ENCODE peak calls at places on chromosomes 5 and 9, in four cellular contexts. One of them, this sample, is unnamed.

GRCh38 chr5:115321309-115321708 is 24.9 kb upstream of the CCDC112 start:
- DNase-seq in left ventricle myocardium inferior: no peak
- DNase-seq in ovary: no peak
- DNase-seq in astrocyte of the spinal cord: no peak
- DNase-seq in this sample: no peak

GRCh38 chr5:74816875-74817274 is 49.3 kb downstream of the FAM169A start:
- DNase-seq in left ventricle myocardium inferior: no peak
- DNase-seq in ovary: no peak
- DNase-seq in astrocyte of the spinal cord: no peak
- DNase-seq in this sample: no peak

GRCh38 chr9:34664281-34665108 is 2.0 kb upstream of the CCL27 start:
- DNase-seq in left ventricle myocardium inferior: peak
- DNase-seq in ovary: peak
- DNase-seq in astrocyte of the spinal cord: peak
- DNase-seq in this sample: peak

GRCh38 chr9:76905984-76906861 is at the start of gene PRUNE2:
- DNase-seq in left ventricle myocardium inferior: peak
- DNase-seq in ovary: peak
- DNase-seq in astrocyte of the spinal cord: peak
- DNase-seq in this sample: peak

GRCh38 chr5:32709789-32710334 is 1.3 kb upstream of the NPR3 start:
- DNase-seq in left ventricle myocardium inferior: peak
- DNase-seq in ovary: peak
- DNase-seq in astrocyte of the spinal cord: peak
- DNase-seq in this sample: no peak

GRCh38 chr5:81147970-81148571 is 85.1 kb upstream of the CKMT2 start:
- DNase-seq in left ventricle myocardium inferior: no peak
- DNase-seq in ovary: no peak
- DNase-seq in astrocyte of the spinal cord: no peak
- DNase-seq in this sample: no peak

GRCh38 chr9:89734561-89734960 is 129.7 kb downstream of the GADD45G start:
- DNase-seq in left ventricle myocardium inferior: peak
- DNase-seq in ovary: no peak
- DNase-seq in astrocyte of the spinal cord: no peak
- DNase-seq in this sample: no peak

GRCh38 chr5:14720236-14720923 is 55.9 kb downstream of the OTULIN start:
- DNase-seq in left ventricle myocardium inferior: no peak
- DNase-seq in ovary: no peak
- DNase-seq in astrocyte of the spinal cord: peak
- DNase-seq in this sample: peak

GRCh38 chr9:115882911-115883310 is 270.7 kb upstream of the PAPPA start:
- DNase-seq in left ventricle myocardium inferior: no peak
- DNase-seq in ovary: no peak
- DNase-seq in astrocyte of the spinal cord: peak
- DNase-seq in this sample: no peak

GRCh38 chr9:31519011-31519410 is 865.4 kb upstream of the ACO1 start:
- DNase-seq in left ventricle myocardium inferior: no peak
- DNase-seq in ovary: no peak
- DNase-seq in astrocyte of the spinal cord: no peak
- DNase-seq in this sample: no peak

GRCh38 chr9:84283895-84284294 is 56.7 kb downstream of the SLC28A3 start:
- DNase-seq in left ventricle myocardium inferior: no peak
- DNase-seq in ovary: no peak
- DNase-seq in astrocyte of the spinal cord: no peak
- DNase-seq in this sample: no peak

GRCh38 chr9:133738039-133738805 is at the start of gene SARDH:
- DNase-seq in left ventricle myocardium inferior: peak
- DNase-seq in ovary: peak
- DNase-seq in astrocyte of the spinal cord: peak
- DNase-seq in this sample: no peak
- H3K4me3 ChIP-seq in left ventricle myocardium inferior: peak
- H3K4me3 ChIP-seq in ovary: peak
- H3K4me3 ChIP-seq in astrocyte of the spinal cord: peak
- H3K4me3 ChIP-seq in this sample: peak

GRCh38 chr5:103562453-103563157 is at the start of gene NUDT12:
- DNase-seq in left ventricle myocardium inferior: peak
- DNase-seq in ovary: peak
- DNase-seq in astrocyte of the spinal cord: peak
- DNase-seq in this sample: peak

GRCh38 chr5:103562084-103562452 is 521 bp downstream of the NUDT12 start:
- DNase-seq in left ventricle myocardium inferior: no peak
- DNase-seq in ovary: no peak
- DNase-seq in astrocyte of the spinal cord: no peak
- DNase-seq in this sample: no peak

GRCh38 chr5:103560826-103561225 is 1.8 kb downstream of the NUDT12 start:
- DNase-seq in left ventricle myocardium inferior: no peak
- DNase-seq in ovary: no peak
- DNase-seq in astrocyte of the spinal cord: no peak
- DNase-seq in this sample: no peak

GRCh38 chr5:103565711-103566110 is 3.1 kb upstream of the NUDT12 start:
- DNase-seq in left ventricle myocardium inferior: no peak
- DNase-seq in ovary: no peak
- DNase-seq in astrocyte of the spinal cord: no peak
- DNase-seq in this sample: no peak

DNA sequence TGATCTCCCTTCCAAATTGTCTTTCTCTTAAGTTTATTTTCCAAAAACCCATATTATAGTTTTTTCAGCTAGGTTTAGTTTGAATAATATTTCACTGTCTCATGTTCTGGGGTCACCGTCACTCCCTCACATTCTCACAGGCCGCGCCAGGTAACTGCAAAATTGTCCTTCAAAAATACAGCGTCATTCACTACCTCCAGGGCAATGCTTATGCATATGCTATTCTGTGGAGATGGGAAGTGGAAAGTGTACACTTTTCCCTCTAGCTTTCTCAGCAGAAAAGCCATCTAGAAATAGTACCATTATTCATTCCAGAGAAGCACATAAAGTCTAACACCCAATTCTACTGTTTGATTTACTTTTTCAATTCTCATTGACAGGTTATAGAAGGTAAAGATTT is 919 bp downstream of the NUDT12 start:
- DNase-seq in left ventricle myocardium inferior: no peak
- DNase-seq in ovary: no peak
- DNase-seq in astrocyte of the spinal cord: peak
- DNase-seq in this sample: no peak
- H3K4me3 ChIP-seq in left ventricle myocardium inferior: peak
- H3K4me3 ChIP-seq in ovary: peak
- H3K4me3 ChIP-seq in astrocyte of the spinal cord: peak
- H3K4me3 ChIP-seq in this sample: peak

GRCh38 chr9:129171993-129172751 is 5.9 kb downstream of the IER5L start:
- DNase-seq in left ventricle myocardium inferior: no peak
- DNase-seq in ovary: no peak
- DNase-seq in astrocyte of the spinal cord: no peak
- DNase-seq in this sample: no peak
- H3K4me3 ChIP-seq in left ventricle myocardium inferior: no peak
- H3K4me3 ChIP-seq in ovary: no peak
- H3K4me3 ChIP-seq in astrocyte of the spinal cord: no peak
- H3K4me3 ChIP-seq in this sample: no peak

GRCh38 chr5:82719368-82719767 is 357.8 kb downstream of the TMEM167A start:
- DNase-seq in left ventricle myocardium inferior: no peak
- DNase-seq in ovary: no peak
- DNase-seq in astrocyte of the spinal cord: no peak
- DNase-seq in this sample: no peak

GRCh38 chr5:82717734-82718133 is 359.5 kb downstream of the TMEM167A start:
- DNase-seq in left ventricle myocardium inferior: no peak
- DNase-seq in ovary: no peak
- DNase-seq in astrocyte of the spinal cord: no peak
- DNase-seq in this sample: no peak

DNA sequence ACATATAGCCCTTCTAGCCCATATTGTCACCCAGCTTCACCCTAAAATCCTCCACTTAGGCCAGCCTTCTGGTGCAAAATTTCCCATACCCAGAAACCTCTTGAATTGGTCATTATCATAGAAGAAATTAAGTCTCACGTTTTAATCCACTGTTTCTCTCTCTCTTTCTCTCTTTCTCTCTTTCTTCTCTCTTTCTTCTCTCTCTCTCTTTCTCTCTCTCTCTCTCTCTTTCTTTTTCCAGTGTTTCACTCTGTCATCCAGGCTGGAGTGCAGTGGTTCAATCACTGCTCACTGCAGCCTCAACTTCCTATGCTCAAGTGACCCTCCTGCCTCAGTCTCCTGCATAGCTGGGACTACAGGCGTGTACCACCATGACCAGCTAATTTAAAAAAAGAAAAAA is 363.4 kb downstream of the TMEM167A start:
- DNase-seq in left ventricle myocardium inferior: no peak
- DNase-seq in ovary: no peak
- DNase-seq in astrocyte of the spinal cord: no peak
- DNase-seq in this sample: no peak
- H3K4me3 ChIP-seq in left ventricle myocardium inferior: no peak
- H3K4me3 ChIP-seq in ovary: no peak
- H3K4me3 ChIP-seq in astrocyte of the spinal cord: no peak
- H3K4me3 ChIP-seq in this sample: no peak

GRCh38 chr5:154722097-154722496 is 33.1 kb upstream of the LARP1 start:
- DNase-seq in left ventricle myocardium inferior: no peak
- DNase-seq in ovary: no peak
- DNase-seq in astrocyte of the spinal cord: no peak
- DNase-seq in this sample: no peak
- H3K4me3 ChIP-seq in left ventricle myocardium inferior: no peak
- H3K4me3 ChIP-seq in ovary: no peak
- H3K4me3 ChIP-seq in astrocyte of the spinal cord: no peak
- H3K4me3 ChIP-seq in this sample: no peak

This sample was measured in skeletal muscle cell.